ENCODE peak calls at places on chromosomes 7 and 10, in four cellular contexts. R, E, J and D are unnamed samples.

GRCh38 chr7:85103962-85104361 is 82.9 kb downstream of the SEMA3D start:
- DNase-seq in R (no peak), E (no peak), J (no peak), D (no peak)

GRCh38 chr10:72784551-72785421 is 92.8 kb downstream of the MCU start:
- DNase-seq in R (no peak), E (no peak), J (no peak), D (peak)

GRCh38 chr10:86361134-86362128 is 5.2 kb downstream of the GRID1 start:
- DNase-seq in R (no peak), E (no peak), J (no peak), D (peak)

GRCh38 chr10:9579110-9579705 is 1438.5 kb upstream of the CELF2 start:
- DNase-seq in R (no peak), E (no peak), J (no peak), D (no peak)

GRCh38 chr10:31147220-31147608 is 115.5 kb upstream of the ZNF438 start:
- DNase-seq in R (no peak), E (no peak), J (no peak), D (no peak)

GRCh38 chr7:128003179-128003578 is 28.1 kb downstream of the LRRC4 start:
- DNase-seq in R (no peak), E (no peak), J (no peak), D (no peak)

GRCh38 chr10:24440817-24441790 is 232.2 kb downstream of the KIAA1217 start:
- DNase-seq in R (no peak), E (no peak), J (no peak), D (no peak)

GRCh38 chr7:157609516-157609915 is 272.7 kb downstream of the DNAJB6 start:
- DNase-seq in R (no peak), E (no peak), J (no peak), D (no peak)

GRCh38 chr7:68246189-68246633 is 1249.6 kb downstream of the TYW1 start:
- DNase-seq in R (no peak), E (no peak), J (no peak), D (peak)

GRCh38 chr10:93152136-93152535 is 78.4 kb downstream of the CYP26A1 start:
- DNase-seq in R (no peak), E (no peak), J (no peak), D (no peak)

GRCh38 chr7:90345548-90346319 is 782 bp upstream of the GTPBP10 start:
- DNase-seq in R (peak), E (peak), J (no peak), D (no peak)

GRCh38 chr10:103896225-103896624 is 21.8 kb downstream of the STN1 start:
- DNase-seq in R (no peak), E (no peak), J (no peak), D (no peak)

GRCh38 chr7:50334341-50334994 is 30.0 kb downstream of the IKZF1 start:
- DNase-seq in R (no peak), E (no peak), J (no peak), D (no peak)

GRCh38 chr10:89793649-89794254 is 92.4 kb downstream of the KIF20B start:
- DNase-seq in R (peak), E (peak), J (peak), D (no peak)

GRCh38 chr7:18647602-18648001 is 152.1 kb downstream of the HDAC9 start:
- DNase-seq in R (no peak), E (no peak), J (no peak), D (no peak)

GRCh38 chr7:18653381-18654155 is 158.0 kb downstream of the HDAC9 start:
- DNase-seq in R (no peak), E (no peak), J (no peak), D (no peak)

DNA sequence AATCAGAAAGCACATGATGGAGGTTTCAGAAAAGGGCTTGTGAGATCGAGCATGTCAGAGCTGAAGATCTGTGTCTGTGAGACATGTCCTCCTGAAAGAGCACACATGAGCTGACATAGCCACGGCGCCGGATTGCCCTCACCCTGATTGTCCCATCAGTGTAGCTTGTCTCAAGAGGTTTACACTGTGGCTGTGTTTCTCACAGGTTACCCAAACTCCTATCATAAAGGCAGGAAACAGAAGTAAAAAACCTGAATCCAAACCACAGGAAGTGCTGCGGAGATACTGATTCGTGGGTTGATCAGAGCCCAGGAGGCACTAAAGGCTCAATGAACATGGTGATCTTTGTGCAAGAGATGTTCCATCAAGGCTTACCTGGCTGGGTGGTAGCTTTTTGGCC is 3.9 kb upstream of the ATP6V0E2 start:
- DNase-seq in R (no peak), E (no peak), J (no peak), D (no peak)
- TF ChIP-seq NR2C2 in R (no peak), E (no peak), J (no peak), D (no peak)

GRCh38 chr7:93889261-93889660 is 1.3 kb downstream of the TFPI2 start:
- DNase-seq in R (no peak), E (no peak), J (no peak), D (no peak)
- TF ChIP-seq NR2C2 in R (no peak), E (no peak), J (no peak), D (no peak)

GRCh38 chr7:121544726-121545125 is 148.6 kb upstream of the FAM3C start:
- DNase-seq in R (no peak), E (peak), J (no peak), D (no peak)

GRCh38 chr7:121540138-121540537 is 144.0 kb upstream of the FAM3C start:
- DNase-seq in R (no peak), E (no peak), J (no peak), D (no peak)

GRCh38 chr7:121545418-121545817 is 149.3 kb upstream of the FAM3C start:
- DNase-seq in R (no peak), E (no peak), J (no peak), D (no peak)

GRCh38 chr7:121544199-121544598 is 148.1 kb upstream of the FAM3C start:
- DNase-seq in R (no peak), E (no peak), J (no peak), D (no peak)

DNA sequence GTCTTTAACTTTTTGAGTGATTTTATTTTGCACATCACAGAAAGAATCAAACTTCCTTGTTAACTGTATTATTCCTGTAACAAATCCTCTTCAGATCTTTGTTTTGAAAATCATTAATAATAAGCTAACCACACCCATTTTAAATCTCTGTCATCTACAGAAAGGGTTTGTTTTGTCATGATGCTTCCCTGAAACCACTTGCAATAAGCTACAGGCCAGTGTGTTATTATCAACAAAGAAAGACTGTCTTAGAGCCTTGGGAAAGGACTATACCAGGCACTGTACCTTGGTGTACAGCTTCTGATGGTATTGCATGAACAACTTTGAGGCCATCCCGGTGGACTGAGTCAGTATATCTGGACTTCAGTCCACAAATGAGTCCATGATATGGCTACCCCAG is 145.3 kb upstream of the FAM3C start:
- DNase-seq in R (no peak), E (no peak), J (no peak), D (no peak)
- TF ChIP-seq NR2C2 in R (no peak), E (no peak), J (no peak), D (no peak)

DNA sequence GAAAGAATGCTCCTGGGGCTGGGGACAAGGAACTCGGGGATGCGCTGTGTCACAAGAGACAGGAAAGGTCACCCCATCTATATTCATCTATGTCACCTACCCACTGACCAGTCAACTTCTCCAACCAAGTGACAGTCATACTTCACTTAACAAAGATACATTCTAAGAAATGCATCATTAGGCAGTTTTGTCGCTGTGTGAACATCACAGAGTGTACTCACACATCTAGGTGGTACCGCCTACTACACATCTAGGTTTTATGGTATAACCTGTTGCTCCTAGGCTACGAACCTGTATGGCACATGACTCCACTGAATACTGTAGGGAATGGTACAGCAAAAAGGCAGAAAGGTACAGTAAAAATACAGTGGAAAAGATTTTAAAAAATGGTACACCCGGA is 3.8 kb upstream of the ADAM12 start:
- DNase-seq in R (no peak), E (no peak), J (no peak), D (no peak)
- TF ChIP-seq NR2C2 in R (no peak), E (no peak), J (no peak), D (no peak)

GRCh38 chr10:113129117-113129516 is 179.1 kb downstream of the TCF7L2 start:
- DNase-seq in R (no peak), E (no peak), J (no peak), D (no peak)

GRCh38 chr10:113132651-113133088 is 182.6 kb downstream of the TCF7L2 start:
- DNase-seq in R (no peak), E (no peak), J (no peak), D (peak)

GRCh38 chr10:113131611-113132330 is 181.7 kb downstream of the TCF7L2 start:
- DNase-seq in R (no peak), E (peak), J (no peak), D (no peak)

GRCh38 chr10:113135025-113135424 is 185.0 kb downstream of the TCF7L2 start:
- DNase-seq in R (no peak), E (no peak), J (no peak), D (peak)

GRCh38 chr10:113133497-113133896 is 183.4 kb downstream of the TCF7L2 start:
- DNase-seq in R (no peak), E (no peak), J (no peak), D (no peak)
- TF ChIP-seq NR2C2 in R (no peak), E (no peak), J (no peak), D (no peak)

DNA sequence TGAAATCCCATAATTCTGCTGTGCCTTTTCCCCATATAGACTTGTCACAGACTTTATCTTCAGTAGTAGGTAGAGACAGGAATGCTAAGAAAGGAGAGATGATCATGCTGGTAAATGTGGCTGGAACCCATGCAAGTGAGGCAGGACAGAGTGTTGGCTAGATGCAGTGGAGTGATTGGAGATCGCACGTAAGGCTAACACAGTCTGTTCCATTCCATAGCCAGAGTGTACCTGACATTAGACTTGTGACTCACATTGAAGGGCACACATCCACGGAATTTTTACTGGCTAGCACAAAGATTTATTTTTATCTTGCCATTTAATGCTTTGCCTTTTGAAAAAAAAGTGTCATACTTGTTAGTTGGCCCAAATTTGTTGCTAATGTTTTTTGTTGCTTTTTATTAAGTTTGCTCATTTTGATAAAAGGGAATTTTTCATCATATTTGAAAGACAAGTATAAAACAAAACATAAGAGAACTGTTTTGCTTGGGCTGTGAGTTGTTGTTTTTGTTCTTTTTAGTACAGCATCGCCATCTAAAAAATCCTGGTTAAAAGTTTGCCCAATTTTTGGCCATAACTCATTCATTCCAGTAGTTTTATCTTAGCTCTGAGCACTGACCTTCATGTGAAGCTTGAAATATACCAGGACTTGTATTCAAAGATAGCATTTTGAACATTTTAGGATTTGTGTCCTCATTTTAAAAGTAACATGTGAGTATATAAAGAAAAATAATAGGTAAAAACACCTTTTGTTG is 81.0 kb downstream of the CPED1 start:
- DNase-seq in R (peak), E (no peak), J (no peak), D (no peak)
- TF ChIP-seq NR2C2 in R (no peak), E (no peak), J (no peak), D (no peak)